ENCODE peak calls at places on chromosome 18, in six cellular contexts. E is H9, G is HCT116, I is SK-N-SH, F is K562, D is GM23338. M is an unnamed sample.

GRCh38 chr18:13194239-13194638 is 24.3 kb upstream of the LDLRAD4 start:
- DNase-seq in F (no peak), D (no peak), G (no peak), E (no peak), I (no peak), M (no peak)

GRCh38 chr18:35005963-35006577 is 35.1 kb upstream of the MAPRE2 start:
- DNase-seq in E (no peak), F (peak; percentile 68), D (peak; percentile 89), I (peak; percentile 60), G (peak; percentile 71), M (peak; percentile 63)

GRCh38 chr18:22271030-22271429 is 101.6 kb downstream of the GATA6 start:
- DNase-seq in E (no peak), I (no peak), G (no peak), F (no peak), D (no peak), M (no peak)

GRCh38 chr18:500556-501405 is at the start of gene COLEC12:
- DNase-seq in I (peak; percentile 69), F (no peak), G (no peak), D (peak; percentile 68), E (no peak), M (peak; percentile 58)

GRCh38 chr18:26383454-26384270 is 157.4 kb downstream of the TAF4B start:
- DNase-seq in F (peak; percentile 48), D (peak; percentile 69), I (peak; percentile 40), E (no peak), G (peak; percentile 52), M (peak; percentile 33)

GRCh38 chr18:57095884-57096283 is 51.0 kb upstream of the BOD1L2 start:
- DNase-seq in G (no peak), E (peak; percentile 26), I (no peak), D (peak; percentile 24), F (peak; percentile 13), M (no peak)

GRCh38 chr18:39796413-39796812 is 2158.6 kb upstream of the PIK3C3 start:
- DNase-seq in E (no peak), F (no peak), D (no peak), G (no peak), I (no peak), M (no peak)

GRCh38 chr18:7878265-7879173 is 311.4 kb downstream of the PTPRM start:
- DNase-seq in F (no peak), D (peak; percentile 16), E (no peak), I (no peak), G (no peak), M (peak; percentile 54)

GRCh38 chr18:36756262-36756661 is 72.5 kb downstream of the TPGS2 start:
- DNase-seq in F (no peak), D (no peak), E (no peak), I (no peak), G (no peak), M (no peak)

GRCh38 chr18:72867721-72868665 is at the start of gene NETO1:
- DNase-seq in I (peak; percentile 35), G (no peak), D (peak; percentile 72), F (no peak), E (peak; percentile 71), M (peak; percentile 49)

GRCh38 chr18:29181151-29181901 is 1004.4 kb upstream of the CDH2 start:
- DNase-seq in F (no peak), E (no peak), D (no peak), G (no peak), I (no peak), M (no peak)

GRCh38 chr18:24791736-24792135 is 331.3 kb downstream of the HRH4 start:
- DNase-seq in I (peak; percentile 4), G (no peak), D (no peak), F (no peak), E (no peak), M (no peak)

GRCh38 chr18:56738184-56738583 is 87.0 kb downstream of the WDR7 start:
- DNase-seq in F (no peak), D (no peak), E (no peak), I (no peak), G (no peak), M (no peak)

GRCh38 chr18:71799016-71799673 is 745.0 kb downstream of the CBLN2 start:
- DNase-seq in D (no peak), G (no peak), I (no peak), E (no peak), F (no peak), M (no peak)

GRCh38 chr18:22136395-22136794 is 33.0 kb upstream of the GATA6 start:
- DNase-seq in I (no peak), G (no peak), D (no peak), E (no peak), F (peak; percentile 3), M (no peak)

GRCh38 chr18:64539852-64540251 is 391.0 kb upstream of the LINC00305 start:
- DNase-seq in E (no peak), G (no peak), I (no peak), F (no peak), D (peak; percentile 42), M (no peak)

GRCh38 chr18:51077217-51077616 is 47.2 kb downstream of the SMAD4 start:
- DNase-seq in E (no peak), I (no peak), G (no peak), F (no peak), D (no peak), M (no peak)

GRCh38 chr18:50559750-50560680 is at the start of gene MAPK4:
- DNase-seq in E (peak; percentile 42), G (no peak), D (peak; percentile 71), I (peak; percentile 89), F (peak; percentile 53), M (peak; percentile 48)

GRCh38 chr18:35136248-35136647 is 95.0 kb downstream of the MAPRE2 start:
- DNase-seq in F (peak; percentile 84), I (no peak), D (no peak), E (no peak), G (no peak), M (no peak)

GRCh38 chr18:61896767-61897166 is 4.0 kb upstream of the RNF152 start:
- DNase-seq in E (no peak), D (no peak), F (no peak), I (peak; percentile 65), G (no peak), M (peak; percentile 54)

GRCh38 chr18:48975817-48976649 is 25.3 kb upstream of the SMAD7 start:
- DNase-seq in D (peak; percentile 66), F (peak; percentile 81), E (no peak), I (peak; percentile 98), G (no peak), M (peak; percentile 62)

GRCh38 chr18:48977914-48978313 is 27.1 kb upstream of the SMAD7 start:
- DNase-seq in G (no peak), E (no peak), D (no peak), I (no peak), F (no peak), M (no peak)

GRCh38 chr18:48973731-48974130 is 23.0 kb upstream of the SMAD7 start:
- DNase-seq in F (no peak), D (no peak), I (no peak), G (no peak), E (no peak), M (no peak)

GRCh38 chr18:48975221-48975816 is 24.6 kb upstream of the SMAD7 start:
- DNase-seq in E (no peak), F (no peak), G (no peak), D (no peak), I (no peak), M (no peak)

GRCh38 chr18:48974304-48975220 is 23.8 kb upstream of the SMAD7 start:
- DNase-seq in G (no peak), I (peak; percentile 84), E (no peak), F (no peak), D (no peak), M (no peak)
- H3K4me2 ChIP-seq in G (peak overlapping the region; percentile 74), I (peak overlapping the region; percentile 90), E (peak overlapping the region; percentile 77), F (no peak overlapping the region), D (peak overlapping the region; percentile 93), M (peak overlapping the region; percentile 91)

GRCh38 chr18:42533010-42533409 is 578.0 kb downstream of the PIK3C3 start:
- DNase-seq in E (no peak), D (no peak), F (no peak), G (no peak), I (no peak), M (no peak)
- H2AFZ ChIP-seq in E (no peak overlapping the region), D (peak overlapping the region; percentile 63), F (no peak overlapping the region), G (no peak overlapping the region), I (no peak overlapping the region), M (peak overlapping the region; percentile 73)

GRCh38 chr18:79883461-79884295 is 67.8 kb downstream of the SLC66A2 start:
- DNase-seq in D (no peak), F (no peak), E (peak; percentile 20), I (peak; percentile 25), G (no peak), M (no peak)

GRCh38 chr18:79882522-79883241 is 68.8 kb downstream of the SLC66A2 start:
- DNase-seq in G (no peak), E (peak; percentile 31), I (peak; percentile 29), F (no peak), D (no peak), M (no peak)

GRCh38 chr18:79884963-79885728 is 66.3 kb downstream of the SLC66A2 start:
- DNase-seq in F (no peak), E (peak; percentile 28), G (no peak), D (no peak), I (peak; percentile 28), M (no peak)

GRCh38 chr18:79881695-79882094 is 69.8 kb downstream of the SLC66A2 start:
- DNase-seq in E (no peak), F (no peak), I (no peak), G (no peak), D (no peak), M (no peak)

GRCh38 chr18:79884296-79884962 is 67.0 kb downstream of the SLC66A2 start:
- DNase-seq in E (no peak), F (no peak), G (no peak), I (no peak), D (no peak), M (no peak)
- H3K4me2 ChIP-seq in E (no peak overlapping the region), F (no peak overlapping the region), G (no peak overlapping the region), I (no peak overlapping the region), D (no peak overlapping the region), M (no peak overlapping the region)

DNA sequence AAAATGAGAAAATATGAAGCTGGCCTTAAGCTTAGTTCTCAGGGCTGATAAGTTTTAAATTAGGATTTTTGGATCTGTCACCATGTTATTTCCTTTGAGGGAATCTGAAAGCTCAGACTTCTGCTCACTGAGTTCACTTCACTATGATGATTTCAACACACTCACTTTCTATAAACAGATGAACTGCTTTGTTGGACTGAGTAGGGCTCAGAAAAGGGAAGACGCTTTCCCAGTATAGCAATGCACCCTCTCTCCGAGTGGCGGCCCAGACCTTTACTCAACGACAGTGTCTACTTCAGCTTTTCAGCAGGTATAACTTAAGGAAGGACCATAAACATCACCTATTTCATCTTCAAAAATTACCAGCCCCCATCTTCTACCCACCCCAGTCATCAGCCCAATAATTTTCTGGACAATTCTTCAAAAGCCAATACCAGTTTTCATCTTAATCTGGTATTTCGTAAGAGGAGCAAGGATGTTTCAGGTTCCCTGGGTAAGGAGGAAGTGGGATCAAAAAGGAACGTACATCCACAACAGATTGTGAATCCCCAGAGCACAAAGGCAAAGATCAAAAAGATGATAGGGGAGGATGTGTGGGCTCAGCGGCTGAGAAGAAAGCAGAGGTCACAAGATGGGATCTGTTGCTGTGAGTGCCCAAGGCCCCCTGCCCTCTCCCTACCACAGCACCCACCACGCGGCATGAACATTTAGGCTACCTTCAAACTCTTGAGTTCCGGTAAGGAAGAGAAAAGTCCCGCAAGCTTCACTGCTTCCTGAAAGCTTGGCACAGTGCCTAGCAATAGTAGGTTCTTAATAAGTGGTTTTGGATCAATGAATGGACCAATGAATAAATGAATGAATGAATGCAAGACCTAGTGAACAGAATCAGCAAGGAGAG is 41.9 kb downstream of the LPIN2 start:
- DNase-seq in F (no peak), D (no peak), I (no peak), E (no peak), G (no peak), M (no peak)
- H2AFZ ChIP-seq in F (no peak overlapping the region), D (no peak overlapping the region), I (no peak overlapping the region), E (no peak overlapping the region), G (no peak overlapping the region), M (no peak overlapping the region)

M was measured in neuronal stem cell.